ENCODE peak calls at places on chromosomes 7 and 10, in five cellular contexts. U is Panc1; M is psoas muscle; T is SK-N-SH treated with all-trans-retinoic acid at 6 μM for 48 hours; Y is activated naive CD8-positive, alpha-beta T cell treated with anti-CD3 and anti-CD28 coated beads, Interleukin-2, amount 50 U/mL, for 24 hours. I is an unnamed sample.

GRCh38 chr10:71927669-71928592 is 36.3 kb upstream of the CHST3 start:
- ATAC-seq in U (peak; percentile 57), M (no peak), T (no peak), Y (no peak), I (no peak)

GRCh38 chr7:35353481-35353880 is 99.6 kb upstream of the TBX20 start:
- ATAC-seq in U (no peak), M (no peak), T (no peak), Y (no peak), I (no peak)

GRCh38 chr10:78802866-78803265 is 265.9 kb upstream of the ZMIZ1 start:
- ATAC-seq in U (no peak), M (peak; percentile 37), T (peak; percentile 60), Y (no peak), I (no peak)

GRCh38 chr10:6319119-6319518 is 116.4 kb downstream of the PFKFB3 start:
- ATAC-seq in U (no peak), M (no peak), T (no peak), Y (no peak), I (no peak)

GRCh38 chr10:125515571-125515970 is 167.4 kb downstream of the TEX36 start:
- ATAC-seq in U (no peak), M (no peak), T (no peak), Y (no peak), I (no peak)

GRCh38 chr7:25998499-25998898 is 153.5 kb upstream of the NFE2L3 start:
- ATAC-seq in U (no peak), M (no peak), T (no peak), Y (no peak), I (no peak)

GRCh38 chr7:46993396-46993795 is 588.5 kb downstream of the TNS3 start:
- ATAC-seq in U (peak; percentile 42), M (no peak), T (no peak), Y (no peak), I (no peak)

GRCh38 chr7:7701513-7701912 is 16.9 kb downstream of the RPA3 start:
- ATAC-seq in U (no peak), M (no peak), T (no peak), Y (no peak), I (no peak)

GRCh38 chr10:29150010-29150409 is 138.9 kb upstream of the LYZL1 start:
- ATAC-seq in U (peak; percentile 83), M (peak; percentile 69), T (peak; percentile 67), Y (no peak), I (no peak)

GRCh38 chr7:131090188-131090587 is 237.5 kb upstream of the MKLN1 start:
- ATAC-seq in U (no peak), M (no peak), T (no peak), Y (no peak), I (no peak)

GRCh38 chr7:135855836-135856235 is 107.2 kb upstream of the FAM180A start:
- ATAC-seq in U (no peak), M (no peak), T (no peak), Y (no peak), I (no peak)